ENCODE peak calls at places on chromosomes 12 and 14, in seven cellular contexts. J is fibroblast of mammary gland, P is fibroblast of the aortic adventitia, X is lower leg skin, F is ovary, M is nephron progenitor cell, W is suprapubic skin. O is an unnamed sample.

GRCh38 chr12:68865399-68866154 is 57.6 kb downstream of the MDM2 start:
- DNase-seq in J (peak; percentile 23), P (no peak), X (no peak), F (no peak), M (no peak), W (no peak), O (no peak)

GRCh38 chr12:126051611-126052107 is 986.4 kb downstream of the AACS start:
- DNase-seq in J (peak; percentile 34), P (peak; percentile 95), X (no peak), F (no peak), M (no peak), W (no peak), O (no peak)

GRCh38 chr14:104519721-104520120 is 59.8 kb upstream of the C14orf180 start:
- DNase-seq in J (no peak), P (no peak), X (no peak), F (no peak), M (no peak), W (no peak), O (no peak)

GRCh38 chr14:100883789-100884101 is 19.8 kb downstream of the RTL1 start:
- DNase-seq in J (no peak), P (no peak), X (no peak), F (no peak), M (no peak), W (no peak), O (no peak)

GRCh38 chr12:57554897-57555296 is 5.1 kb downstream of the KIF5A start:
- DNase-seq in J (no peak), P (no peak), X (no peak), F (no peak), M (no peak), W (peak; percentile 40), O (no peak)

GRCh38 chr12:116314477-116314876 is 37.0 kb upstream of the MED13L start:
- DNase-seq in J (no peak), P (no peak), X (no peak), F (no peak), M (no peak), W (no peak), O (no peak)

GRCh38 chr12:60872850-60873713 is 1277.3 kb downstream of the SLC16A7 start:
- DNase-seq in J (no peak), P (no peak), X (no peak), F (no peak), M (no peak), W (no peak), O (no peak)

GRCh38 chr14:71089974-71090373 is 182.7 kb downstream of the PCNX1 start:
- DNase-seq in J (peak; percentile 30), P (peak; percentile 59), X (no peak), F (no peak), M (no peak), W (no peak), O (no peak)

GRCh38 chr14:102262894-102263462 is 42.0 kb downstream of the MOK start:
- DNase-seq in J (peak; percentile 55), P (peak; percentile 43), X (no peak), F (no peak), M (peak; percentile 28), W (no peak), O (no peak)

GRCh38 chr12:132285311-132285741 is 44.1 kb downstream of the GALNT9 start:
- DNase-seq in J (no peak), P (no peak), X (no peak), F (no peak), M (no peak), W (no peak), O (no peak)

GRCh38 chr12:76003263-76003640 is 28.3 kb downstream of the PHLDA1 start:
- DNase-seq in J (no peak), P (no peak), X (no peak), F (no peak), M (no peak), W (no peak), O (no peak)

GRCh38 chr12:105079011-105079570 is 5.2 kb downstream of the ALDH1L2 start:
- DNase-seq in J (no peak), P (no peak), X (no peak), F (no peak), M (no peak), W (no peak), O (no peak)

GRCh38 chr14:56202256-56202655 is 84.0 kb downstream of the PELI2 start:
- DNase-seq in J (no peak), P (no peak), X (no peak), F (no peak), M (no peak), W (no peak), O (no peak)

GRCh38 chr14:94816113-94816512 is 46.2 kb upstream of the GSC start:
- DNase-seq in J (peak; percentile 3), P (no peak), X (no peak), F (no peak), M (no peak), W (no peak), O (no peak)
- TF ChIP-seq CTCF in J (peak; percentile 7), P (no peak), X (no peak), F (no peak), M (no peak), W (no peak), O (peak; percentile 9)

GRCh38 chr12:83462419-83462818 is 775.7 kb downstream of the TMTC2 start:
- DNase-seq in J (no peak), P (no peak), X (no peak), F (no peak), M (no peak), W (no peak), O (no peak)
- TF ChIP-seq CTCF in J (no peak), P (no peak), X (no peak), F (no peak), M (no peak), W (no peak), O (no peak)

DNA sequence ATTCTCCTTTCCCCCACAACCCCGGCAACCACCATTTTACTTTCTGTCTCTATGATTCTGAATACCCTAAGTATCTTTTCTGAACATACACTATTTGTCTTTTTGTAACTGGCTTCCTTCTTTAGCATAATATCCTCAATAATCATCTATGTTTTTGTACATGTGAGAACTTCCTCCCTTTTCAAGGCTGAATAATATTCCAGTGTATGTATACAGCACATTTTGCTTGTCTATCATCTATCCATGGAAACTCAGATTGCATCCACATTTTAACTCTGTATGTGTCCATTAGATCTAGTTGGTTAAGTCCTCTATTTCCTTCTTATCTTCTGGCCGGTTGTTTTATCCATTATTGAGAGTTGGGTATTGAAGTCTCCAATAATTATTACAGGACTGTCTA is 64.1 kb upstream of the TTC7B start:
- DNase-seq in J (no peak), P (no peak), X (no peak), F (no peak), M (no peak), W (no peak), O (no peak)
- TF ChIP-seq CTCF in J (no peak), P (no peak), X (no peak), F (no peak), M (no peak), W (no peak), O (no peak)

GRCh38 chr14:58669556-58670200 is 31.9 kb downstream of the DACT1 start:
- DNase-seq in J (no peak), P (no peak), X (no peak), F (no peak), M (no peak), W (no peak), O (no peak)
- TF ChIP-seq CTCF in J (no peak), P (no peak), X (no peak), F (no peak), M (no peak), W (no peak), O (no peak)